ENCODE peak calls at places on chromosome 20, in nine cellular contexts. V is transverse colon, W is HCT116, Y is HL-60, F is AG09309, S is upper lobe of right lung, D is lower lobe of right lung, Z is lower leg skin, N is kidney epithelial cell. T is an unnamed sample.

GRCh38 chr20:56716806-56717205 is 87.7 kb downstream of the TFAP2C start:
- DNase-seq in V (no peak), W (no peak), Y (no peak), F (no peak), S (no peak), D (no peak), Z (peak; percentile 36), N (no peak), T (no peak)

GRCh38 chr20:34473262-34473883 is 42.8 kb upstream of the DYNLRB1 start:
- DNase-seq in V (peak; percentile 45), W (peak; percentile 48), Y (no peak), F (peak; percentile 24), S (no peak), D (no peak), Z (peak; percentile 32), N (no peak), T (no peak)

GRCh38 chr20:40682104-40683045 is 6.7 kb downstream of the MAFB start:
- DNase-seq in V (no peak), W (no peak), Y (no peak), F (no peak), S (peak; percentile 73), D (peak; percentile 74), Z (no peak), N (no peak), T (no peak)

GRCh38 chr20:50224553-50225255 is 34.1 kb downstream of the CEBPB start:
- DNase-seq in V (peak; percentile 65), W (no peak), Y (no peak), F (peak; percentile 89), S (peak; percentile 88), D (peak; percentile 86), Z (peak; percentile 81), N (peak; percentile 77), T (no peak)

GRCh38 chr20:35568645-35569044 is 26.8 kb downstream of the ERGIC3 start:
- DNase-seq in V (peak; percentile 27), W (peak; percentile 16), Y (no peak), F (no peak), S (peak; percentile 11), D (no peak), Z (no peak), N (no peak), T (no peak)

GRCh38 chr20:59525500-59526241 is 78.7 kb upstream of the PHACTR3 start:
- DNase-seq in V (peak; percentile 48), W (peak; percentile 29), Y (peak; percentile 4), F (no peak), S (peak; percentile 72), D (no peak), Z (no peak), N (no peak), T (no peak)

GRCh38 chr20:19802492-19803158 is 44.6 kb downstream of the RIN2 start:
- DNase-seq in V (no peak), W (peak; percentile 47), Y (no peak), F (no peak), S (no peak), D (no peak), Z (no peak), N (peak; percentile 90), T (no peak)

GRCh38 chr20:36820928-36821327 is 47.4 kb upstream of the DSN1 start:
- DNase-seq in V (no peak), W (no peak), Y (no peak), F (no peak), S (no peak), D (no peak), Z (no peak), N (no peak), T (no peak)

GRCh38 chr20:34976286-34976685 is 20.6 kb downstream of the MYH7B start:
- DNase-seq in V (no peak), W (no peak), Y (no peak), F (no peak), S (no peak), D (no peak), Z (no peak), N (no peak), T (no peak)

GRCh38 chr20:31403886-31404285 is 2.1 kb downstream of the DEFB121 start:
- DNase-seq in V (no peak), W (no peak), Y (no peak), F (no peak), S (no peak), D (no peak), Z (no peak), N (no peak), T (no peak)

GRCh38 chr20:2508631-2509467 is at the start of gene ZNF343:
- DNase-seq in V (peak; percentile 83), W (peak; percentile 63), Y (peak; percentile 52), F (no peak), S (peak; percentile 88), D (peak; percentile 85), Z (peak; percentile 78), N (peak; percentile 31), T (peak; percentile 44)

GRCh38 chr20:2507464-2507863 is 1.3 kb downstream of the ZNF343 start:
- DNase-seq in V (no peak), W (no peak), Y (no peak), F (no peak), S (no peak), D (no peak), Z (no peak), N (no peak), T (no peak)

GRCh38 chr20:2507875-2508630 is 662 bp downstream of the ZNF343 start:
- DNase-seq in V (peak; percentile 23), W (no peak), Y (no peak), F (no peak), S (no peak), D (no peak), Z (no peak), N (no peak), T (no peak)

GRCh38 chr20:2509468-2509781 is 710 bp upstream of the ZNF343 start:
- DNase-seq in V (no peak), W (no peak), Y (no peak), F (no peak), S (no peak), D (no peak), Z (no peak), N (no peak), T (no peak)

GRCh38 chr20:2509794-2510193 is 1.1 kb upstream of the ZNF343 start:
- DNase-seq in V (no peak), W (no peak), Y (no peak), F (no peak), S (no peak), D (no peak), Z (no peak), N (no peak), T (no peak)
- H3K4me3 ChIP-seq in V (no peak overlapping the region), W (peak overlapping the region; percentile 94), Y (no peak overlapping the region), F (no peak overlapping the region), S (peak overlapping the region; percentile 80), D (peak overlapping the region; percentile 88), Z (no peak overlapping the region), N (no peak overlapping the region), T (peak overlapping the region; percentile 80)

GRCh38 chr20:21640556-21640955 is 64.9 kb upstream of the PAX1 start:
- DNase-seq in V (no peak), W (peak; percentile 4), Y (no peak), F (no peak), S (no peak), D (no peak), Z (no peak), N (no peak), T (no peak)
- TF ChIP-seq CTCF in V (no peak), W (peak; percentile 36), Y (no peak), F (no peak), S (no peak), D (no peak), Z (no peak), N (peak; percentile 23), T (peak; percentile 83)

GRCh38 chr20:17967595-17968365 is 814 bp downstream of the SNX5 start:
- DNase-seq in V (no peak), W (no peak), Y (peak; percentile 67), F (no peak), S (no peak), D (no peak), Z (peak; percentile 37), N (no peak), T (peak; percentile 61)

GRCh38 chr20:17971571-17972013 is 2.8 kb downstream of the MGME1 start:
- DNase-seq in V (no peak), W (no peak), Y (no peak), F (no peak), S (no peak), D (no peak), Z (no peak), N (no peak), T (no peak)

GRCh38 chr20:17968366-17969275 is at the start of the genes MGME1 and SNX5:
- DNase-seq in V (peak; percentile 100), W (peak; percentile 99), Y (peak; percentile 99), F (peak; percentile 97), S (peak; percentile 100), D (peak; percentile 100), Z (peak; percentile 99), N (peak; percentile 96), T (peak; percentile 98)

GRCh38 chr20:17969276-17969883 is 562 bp downstream of the MGME1 start:
- DNase-seq in V (peak; percentile 52), W (no peak), Y (no peak), F (no peak), S (no peak), D (peak; percentile 55), Z (no peak), N (no peak), T (no peak)

GRCh38 chr20:17969884-17970409 is 1.1 kb downstream of the MGME1 start:
- DNase-seq in V (peak; percentile 36), W (no peak), Y (peak; percentile 78), F (no peak), S (no peak), D (peak; percentile 60), Z (peak; percentile 40), N (no peak), T (no peak)
- H3K4me3 ChIP-seq in V (peak overlapping the region; percentile 52), W (peak overlapping the region; percentile 86), Y (peak overlapping the region; percentile 57), F (peak overlapping the region; percentile 92), S (peak overlapping the region; percentile 96), D (peak overlapping the region; percentile 89), Z (peak overlapping the region; percentile 80), N (peak overlapping the region; percentile 61), T (peak overlapping the region; percentile 93)

GRCh38 chr20:4578375-4578774 is 143.3 kb upstream of the PRND start:
- DNase-seq in V (no peak), W (no peak), Y (no peak), F (no peak), S (no peak), D (no peak), Z (no peak), N (no peak), T (no peak)

GRCh38 chr20:4574356-4574690 is 147.4 kb upstream of the PRND start:
- DNase-seq in V (no peak), W (no peak), Y (no peak), F (no peak), S (no peak), D (no peak), Z (no peak), N (peak; percentile 77), T (no peak)

GRCh38 chr20:4571759-4572531 is 149.8 kb upstream of the PRND start:
- DNase-seq in V (no peak), W (no peak), Y (no peak), F (no peak), S (no peak), D (no peak), Z (no peak), N (no peak), T (no peak)

GRCh38 chr20:4569882-4570281 is 151.8 kb upstream of the PRND start:
- DNase-seq in V (no peak), W (no peak), Y (no peak), F (no peak), S (no peak), D (no peak), Z (no peak), N (no peak), T (no peak)

GRCh38 chr20:4573564-4574355 is 147.9 kb upstream of the PRND start:
- DNase-seq in V (no peak), W (no peak), Y (no peak), F (peak; percentile 89), S (no peak), D (no peak), Z (no peak), N (peak; percentile 92), T (no peak)
- TF ChIP-seq CTCF in V (no peak), W (no peak), Y (no peak), F (no peak), S (no peak), D (no peak), Z (no peak), N (no peak), T (no peak)

T was measured in LNCaP clone FGC.